ENCODE peak calls at places on chromosomes 16 and 17, in five cellular contexts. A, G, W, N and Q are unnamed samples.

GRCh38 chr16:85417156-85417860 is 195.8 kb upstream of the GSE1 start:
- DNase-seq in A (no peak), N (no peak), G (no peak), W (no peak), Q (no peak)

GRCh38 chr16:69217433-69217832 is 30.5 kb downstream of the SNTB2 start:
- DNase-seq in G (no peak), N (no peak), A (peak), W (no peak), Q (no peak)

GRCh38 chr17:5531019-5531418 is 44.7 kb downstream of the MIS12 start:
- DNase-seq in A (no peak), G (no peak), W (no peak), N (no peak), Q (no peak)

GRCh38 chr17:17122781-17123483 is 80.7 kb downstream of the MPRIP start:
- DNase-seq in A (no peak), W (no peak), N (no peak), G (no peak), Q (no peak)

GRCh38 chr17:40598928-40599627 is 33.8 kb upstream of the CCR7 start:
- DNase-seq in N (peak), W (no peak), A (peak), G (no peak), Q (no peak)

GRCh38 chr17:13634001-13634400 is 32.3 kb upstream of the HS3ST3A1 start:
- DNase-seq in W (no peak), N (no peak), G (no peak), A (no peak), Q (no peak)

GRCh38 chr16:88002749-88003148 is 51.5 kb downstream of the BANP start:
- DNase-seq in G (no peak), A (no peak), N (no peak), W (no peak), Q (no peak)

GRCh38 chr16:57900796-57901479 is 70.0 kb downstream of the CNGB1 start:
- DNase-seq in A (no peak), N (no peak), G (no peak), W (no peak), Q (no peak)

GRCh38 chr17:72498671-72499210 is 377.9 kb downstream of the SOX9 start:
- DNase-seq in A (no peak), G (no peak), W (no peak), N (no peak), Q (no peak)

GRCh38 chr17:78005452-78006171 is 47.1 kb downstream of the TNRC6C start:
- DNase-seq in N (no peak), A (no peak), G (no peak), W (no peak), Q (no peak)

GRCh38 chr17:5128905-5129535 is 13.2 kb downstream of the USP6 start:
- DNase-seq in A (no peak), G (no peak), N (no peak), W (no peak), Q (no peak)

GRCh38 chr17:8175795-8176196 is 384 bp downstream of the TMEM107 start:
- DNase-seq in W (no peak), A (no peak), G (no peak), N (no peak), Q (no peak)

GRCh38 chr17:61065263-61065773 is 334.3 kb upstream of the TBX2 start:
- DNase-seq in N (no peak), A (peak), G (no peak), W (no peak), Q (peak)

GRCh38 chr16:2698996-2699750 is 16.9 kb downstream of the KCTD5 start:
- DNase-seq in A (no peak), G (no peak), N (no peak), W (no peak), Q (no peak)

GRCh38 chr16:49282690-49283375 is 1.2 kb upstream of the CBLN1 start:
- DNase-seq in G (no peak), W (no peak), A (no peak), N (no peak), Q (no peak)

GRCh38 chr16:1772362-1772907 is at the start of gene EME2:
- DNase-seq in A (no peak), N (peak), W (no peak), G (peak), Q (no peak)

GRCh38 chr16:87226926-87227650 is 90.1 kb downstream of the C16orf95 start:
- DNase-seq in W (no peak), N (no peak), A (peak), G (no peak), Q (no peak)

GRCh38 chr17:17151962-17152361 is 54.2 kb downstream of the PLD6 start:
- DNase-seq in W (no peak), A (peak), G (no peak), N (no peak), Q (peak)

GRCh38 chr16:79748629-79749028 is 148.1 kb upstream of the MAF start:
- DNase-seq in N (no peak), W (no peak), A (no peak), G (no peak), Q (no peak)

GRCh38 chr16:50476486-50477260 is 71.5 kb upstream of the NKD1 start:
- DNase-seq in G (no peak), W (no peak), N (no peak), A (no peak), Q (no peak)

GRCh38 chr17:1641065-1641403 is 4.5 kb downstream of the SCARF1 start:
- DNase-seq in N (no peak), W (no peak), G (no peak), A (no peak), Q (no peak)

GRCh38 chr17:44417553-44417952 is 28.1 kb upstream of the ITGA2B start:
- DNase-seq in N (no peak), G (no peak), A (peak), W (no peak), Q (peak)

GRCh38 chr17:62750502-62751349 is 57.4 kb downstream of the MARCHF10 start:
- DNase-seq in W (no peak), G (no peak), N (no peak), A (no peak), Q (no peak)

GRCh38 chr16:19722269-19722952 is 4.3 kb downstream of the IQCK start:
- DNase-seq in N (no peak), G (no peak), W (no peak), A (no peak), Q (no peak)

GRCh38 chr17:41178843-41179616 is 1.0 kb upstream of the KRTAP4-2 start:
- DNase-seq in W (no peak), N (no peak), A (no peak), G (no peak), Q (peak)

GRCh38 chr16:85750827-85751641 is at the start of gene C16orf74:
- DNase-seq in W (no peak), N (no peak), A (peak), G (no peak), Q (no peak)

GRCh38 chr16:4660454-4661007 is 32.8 kb upstream of the NUDT16L1 start:
- DNase-seq in G (no peak), N (peak), A (peak), W (peak), Q (no peak)

GRCh38 chr17:27530791-27531391 is 74.6 kb downstream of the KSR1 start:
- DNase-seq in N (no peak), G (no peak), W (no peak), A (peak), Q (no peak)

GRCh38 chr17:81376946-81377733 is 18.1 kb upstream of the BAHCC1 start:
- DNase-seq in N (no peak), G (no peak), A (no peak), W (no peak), Q (no peak)

GRCh38 chr16:14347706-14348105 is 276.6 kb downstream of the MRTFB start:
- DNase-seq in W (no peak), N (no peak), G (no peak), A (no peak), Q (no peak)

GRCh38 chr17:45936610-45937009 is 42.3 kb downstream of the MAPT start:
- DNase-seq in G (no peak), A (no peak), N (no peak), W (no peak), Q (no peak)

GRCh38 chr16:17364319-17365210 is 106.2 kb downstream of the XYLT1 start:
- DNase-seq in W (no peak), A (peak), G (no peak), N (peak), Q (peak)

GRCh38 chr17:40978752-40979151 is 5.4 kb downstream of the KRT40 start:
- DNase-seq in N (no peak), W (no peak), A (no peak), G (no peak), Q (no peak)

GRCh38 chr16:54072237-54072636 is 214.3 kb downstream of the IRX3 start:
- DNase-seq in N (no peak), A (no peak), W (no peak), G (no peak), Q (no peak)

GRCh38 chr16:62105244-62105643 is 69.0 kb upstream of the CDH8 start:
- DNase-seq in N (no peak), G (no peak), A (no peak), W (no peak), Q (no peak)

GRCh38 chr17:43956222-43956621 is 2.5 kb upstream of the PYY start:
- DNase-seq in W (no peak), N (no peak), A (no peak), G (no peak), Q (no peak)

GRCh38 chr16:12321363-12321762 is 344.8 kb downstream of the SNX29 start:
- DNase-seq in G (no peak), N (no peak), W (no peak), A (no peak), Q (no peak)

GRCh38 chr16:82748026-82748425 is 121.3 kb downstream of the CDH13 start:
- DNase-seq in G (no peak), N (no peak), A (peak), W (no peak), Q (no peak)

GRCh38 chr16:77679901-77680300 is 42.4 kb upstream of the NUDT7 start:
- DNase-seq in G (no peak), N (no peak), A (peak), W (no peak), Q (no peak)

GRCh38 chr17:50798424-50799344 is 31.4 kb upstream of the ANKRD40CL start:
- DNase-seq in W (no peak), G (no peak), N (no peak), A (no peak), Q (no peak)